ENCODE peak calls at places on chromosomes 16 and 17, in eight cellular contexts. B is heart left ventricle, U is neural progenitor cell, N is WERI-Rb-1, J is spleen, H is aorta, X is keratinocyte, Q is dorsolateral prefrontal cortex. I is an unnamed sample. For H3K27me3, the result is how much of the 10 kb centered on the place peaks cover.

GRCh38 chr16:24538756-24539294 is 541 bp upstream of the RBBP6 start:
- DNase-seq in X (peak), B (no peak), N (no peak), Q (no peak), U (no peak), H (no peak), J (no peak), I (no peak)

GRCh38 chr17:57697891-57698708 is 47.0 kb downstream of the CCDC182 start:
- DNase-seq in U (peak), H (no peak), J (peak), N (no peak), X (no peak), Q (no peak), B (no peak), I (no peak)

GRCh38 chr16:58032710-58033293 is 7.2 kb downstream of the MMP15 start:
- DNase-seq in X (no peak), B (peak), N (peak), Q (peak), J (no peak), U (no peak), H (no peak), I (peak)

GRCh38 chr17:1774390-1775176 is 12.7 kb downstream of the SERPINF1 start:
- DNase-seq in U (no peak), H (no peak), N (no peak), J (no peak), Q (no peak), X (no peak), B (no peak), I (peak)

GRCh38 chr17:57442914-57443571 is 186.7 kb downstream of the MSI2 start:
- DNase-seq in H (peak), N (no peak), J (peak), B (peak), Q (peak), X (peak), U (no peak), I (no peak)

GRCh38 chr16:23504453-23505179 is 5.7 kb downstream of the GGA2 start:
- DNase-seq in B (no peak), H (peak), X (peak), J (peak), U (peak), Q (no peak), N (no peak), I (no peak)

GRCh38 chr17:71200597-71200996 is 920.2 kb upstream of the SOX9 start:
- DNase-seq in J (no peak), B (no peak), N (no peak), H (no peak), X (no peak), U (no peak), Q (no peak), I (no peak)

GRCh38 chr16:17446661-17447060 is 24.1 kb downstream of the XYLT1 start:
- DNase-seq in U (no peak), H (no peak), X (no peak), B (peak), N (no peak), J (no peak), Q (no peak), I (peak)

GRCh38 chr16:19884611-19885455 is at the start of gene GPRC5B:
- DNase-seq in H (peak), J (peak), Q (peak), U (peak), X (no peak), N (peak), B (peak), I (peak)

GRCh38 chr16:53692146-53692545 is 11.5 kb downstream of the RPGRIP1L start:
- DNase-seq in B (no peak), J (no peak), U (peak), Q (no peak), X (no peak), H (no peak), N (no peak), I (peak)

GRCh38 chr16:4316103-4316731 is 350 bp downstream of the GLIS2 start:
- DNase-seq in X (no peak), U (peak), Q (no peak), H (no peak), N (no peak), B (no peak), J (no peak), I (peak)

GRCh38 chr16:68404736-68405345 is 43.5 kb downstream of the SMPD3 start:
- DNase-seq in U (no peak), H (peak), N (no peak), Q (no peak), X (no peak), J (peak), B (no peak), I (no peak)

GRCh38 chr16:89999831-90000574 is 19.3 kb downstream of the DBNDD1 start:
- DNase-seq in H (no peak), B (no peak), X (no peak), N (no peak), J (no peak), Q (no peak), U (no peak), I (peak)

GRCh38 chr16:5505093-5505887 is 407.7 kb upstream of the EEF2KMT start:
- DNase-seq in U (no peak), N (no peak), X (no peak), H (no peak), B (no peak), Q (no peak), J (no peak), I (peak)

GRCh38 chr17:81397314-81398169 is 2.3 kb downstream of the BAHCC1 start:
- DNase-seq in X (no peak), B (no peak), Q (no peak), H (no peak), N (peak), J (no peak), U (peak), I (peak)

GRCh38 chr16:77236063-77236511 is 36.9 kb downstream of the SYCE1L start:
- DNase-seq in H (peak), U (peak), N (peak), J (peak), Q (peak), B (peak), X (no peak), I (peak)

GRCh38 chr17:70517808-70518207 is 348.5 kb downstream of the KCNJ2 start:
- DNase-seq in N (no peak), J (no peak), B (no peak), X (no peak), Q (no peak), H (no peak), U (no peak), I (no peak)

GRCh38 chr17:78882546-78883089 is 20.4 kb downstream of the CEP295NL start:
- DNase-seq in X (no peak), N (peak), B (no peak), H (no peak), U (no peak), J (peak), Q (no peak), I (peak)

GRCh38 chr16:24838554-24839266 is 7.1 kb upstream of the SLC5A11 start:
- DNase-seq in U (no peak), B (no peak), H (no peak), J (no peak), Q (no peak), X (no peak), N (no peak), I (no peak)

GRCh38 chr16:27485126-27485525 is 64.6 kb downstream of the GTF3C1 start:
- DNase-seq in N (no peak), H (peak), X (no peak), B (no peak), J (peak), U (no peak), Q (no peak), I (no peak)

GRCh38 chr17:81285179-81285878 is 9.8 kb downstream of the SLC38A10 start:
- DNase-seq in X (no peak), U (peak), B (peak), J (peak), Q (no peak), H (peak), N (no peak), I (peak)

GRCh38 chr17:2035549-2036490 is 5.9 kb downstream of the DPH1 start:
- DNase-seq in Q (no peak), X (no peak), B (no peak), H (no peak), U (no peak), N (no peak), J (no peak), I (no peak)

GRCh38 chr17:41660221-41660711 is 28.4 kb upstream of the EIF1 start:
- DNase-seq in U (no peak), B (no peak), N (no peak), X (no peak), Q (no peak), J (no peak), H (no peak), I (no peak)

GRCh38 chr16:59848314-59848713 is 1114.2 kb upstream of the GOT2 start:
- DNase-seq in N (no peak), U (no peak), X (no peak), Q (no peak), B (no peak), J (no peak), H (no peak), I (no peak)

GRCh38 chr16:87065781-87066694 is 251.2 kb downstream of the C16orf95 start:
- DNase-seq in J (no peak), H (no peak), B (no peak), U (no peak), N (no peak), Q (no peak), X (no peak), I (no peak)

GRCh38 chr16:12340151-12340733 is 363.7 kb downstream of the SNX29 start:
- DNase-seq in H (no peak), N (peak), Q (no peak), U (peak), B (no peak), J (no peak), X (no peak), I (peak)

GRCh38 chr17:21003007-21003621 is 39.7 kb downstream of the USP22 start:
- DNase-seq in H (no peak), X (no peak), J (peak), Q (no peak), U (no peak), B (no peak), N (no peak), I (no peak)

GRCh38 chr16:77403732-77404131 is 31.1 kb downstream of the ADAMTS18 start:
- DNase-seq in J (no peak), Q (no peak), H (no peak), B (no peak), U (no peak), N (no peak), X (no peak), I (peak)

GRCh38 chr17:55783684-55784245 is 32.9 kb downstream of the PCTP start:
- DNase-seq in X (no peak), H (peak), Q (no peak), B (peak), J (no peak), N (peak), U (no peak), I (no peak)

GRCh38 chr16:22727285-22728166 is 86.4 kb upstream of the HS3ST2 start:
- DNase-seq in Q (no peak), H (no peak), N (no peak), X (no peak), U (no peak), J (no peak), B (no peak), I (no peak)

GRCh38 chr16:13426279-13426678 is 493.7 kb upstream of the ERCC4 start:
- DNase-seq in H (no peak), X (no peak), Q (no peak), U (peak), N (peak), J (no peak), B (no peak), I (peak)

GRCh38 chr17:16352303-16352837 is 899 bp downstream of the CENPV start:
- DNase-seq in X (no peak), J (peak), Q (peak), H (peak), U (peak), B (no peak), N (peak), I (peak)

GRCh38 chr17:44829558-44830358 is at the start of gene GJC1:
- DNase-seq in U (peak), N (peak), B (peak), Q (no peak), H (peak), X (no peak), J (peak), I (peak)

GRCh38 chr17:45022655-45023339 is 28.6 kb downstream of the DCAKD start:
- DNase-seq in U (no peak), J (no peak), N (peak), B (no peak), X (no peak), Q (no peak), H (no peak), I (peak)

GRCh38 chr16:10850478-10850850 is 26.5 kb upstream of the CIITA start:
- DNase-seq in X (no peak), Q (no peak), B (no peak), N (no peak), J (no peak), H (no peak), U (no peak), I (no peak)

DNA sequence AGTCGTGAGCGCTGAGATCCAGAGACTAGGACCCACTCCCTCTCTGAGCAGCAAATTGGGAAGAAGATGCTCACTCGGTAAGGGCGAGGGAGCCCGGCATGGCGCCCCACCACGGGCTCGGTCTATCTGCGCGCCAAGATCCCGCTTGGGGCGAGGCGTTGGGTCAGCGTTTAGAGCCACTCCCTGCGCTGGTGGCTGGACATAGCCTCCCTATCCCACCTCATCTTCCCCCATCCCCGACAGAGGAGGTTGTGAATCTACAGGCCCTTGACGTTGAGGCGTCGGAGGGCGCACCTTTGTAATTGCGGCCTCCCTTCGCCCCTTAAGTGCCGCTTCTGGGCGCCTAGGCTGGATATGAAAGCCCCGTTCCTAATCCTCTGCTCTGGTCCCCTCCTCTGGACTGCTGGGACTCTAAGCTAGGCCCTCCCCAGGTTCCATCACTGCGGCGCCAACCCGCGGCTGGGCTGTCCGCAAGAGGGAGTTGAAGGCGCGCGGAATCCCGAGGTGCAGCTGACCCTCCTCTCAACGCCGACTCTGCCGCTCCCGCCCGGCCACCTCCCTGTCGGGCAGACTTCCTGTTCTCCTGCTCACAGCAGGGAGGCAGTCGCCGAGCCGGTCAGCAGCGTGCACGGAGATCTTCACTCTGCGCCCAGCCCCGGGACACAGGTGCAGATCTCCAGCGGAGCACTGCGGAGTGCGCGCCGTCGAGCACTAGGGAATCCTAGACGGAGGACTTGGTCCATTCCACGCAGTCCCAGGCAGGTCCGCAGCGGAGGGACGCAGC is 16.1 kb upstream of the HOXB9 start:
- DNase-seq in U (peak), H (peak), J (no peak), X (no peak), Q (no peak), N (peak), B (no peak), I (peak)
- H3K27me3 ChIP-seq in U (half or more), H (under half), J (half or more), X (half or more), Q (half or more), N (half or more), B (half or more), I (half or more)

DNA sequence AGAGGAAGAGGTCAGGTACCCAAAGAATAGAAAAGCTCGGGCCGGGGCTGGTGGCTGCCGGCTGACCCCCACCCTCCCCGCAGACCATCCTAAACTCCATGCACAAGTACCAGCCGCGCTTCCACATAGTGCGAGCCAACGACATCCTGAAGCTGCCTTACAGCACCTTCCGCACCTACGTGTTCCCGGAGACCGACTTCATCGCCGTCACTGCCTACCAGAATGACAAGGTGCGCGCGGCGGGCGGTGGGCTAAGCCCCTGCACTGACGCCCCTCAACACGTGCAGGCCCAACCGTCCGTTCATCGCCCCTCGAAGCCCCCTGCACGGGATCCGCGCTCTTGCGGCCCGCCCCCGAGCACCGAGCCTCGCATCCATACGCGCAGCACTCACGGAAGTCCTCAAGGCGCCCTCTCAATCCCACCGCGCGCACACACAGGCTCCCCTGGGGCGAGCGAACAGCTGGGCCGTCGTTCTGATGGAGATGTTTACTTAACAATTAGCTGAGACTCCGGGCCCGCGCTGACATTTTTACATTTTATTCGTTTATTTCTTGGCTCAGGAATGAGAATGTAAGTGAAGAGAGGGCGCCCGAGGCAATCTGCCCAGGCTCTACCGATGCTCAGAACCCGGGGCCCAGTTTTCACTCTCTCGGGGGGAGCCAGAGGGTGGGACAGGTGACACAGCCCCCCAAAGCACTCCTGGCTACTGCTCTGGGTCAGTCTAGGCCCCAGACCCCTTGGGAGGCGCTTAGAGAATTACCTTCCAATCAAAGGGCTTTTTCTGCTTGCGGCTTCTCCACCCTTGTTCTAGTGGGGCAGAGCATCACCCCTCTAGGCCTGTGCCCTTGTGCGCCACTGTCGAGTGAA is 3.6 kb downstream of the TBX2 start:
- DNase-seq in J (peak), H (no peak), B (no peak), N (no peak), X (no peak), U (peak), Q (no peak), I (peak)
- H3K27me3 ChIP-seq in J (half or more), H (under half), B (half or more), N (under half), X (half or more), U (half or more), Q (half or more), I (half or more)

GRCh38 chr17:50209472-50210248 is 8.2 kb upstream of the COL1A1 start:
- DNase-seq in Q (no peak), U (peak), H (peak), N (peak), B (peak), J (no peak), X (no peak), I (peak)
- H3K27me3 ChIP-seq in Q (under half), U (under half), H (under half), N (under half), B (under half), J (half or more), X (under half), I (under half)

GRCh38 chr17:4584125-4584834 is at the start of gene SMTNL2:
- DNase-seq in N (peak), U (peak), Q (no peak), B (peak), J (peak), H (peak), X (no peak), I (peak)
- H3K27me3 ChIP-seq in N (under half), U (under half), Q (under half), B (under half), J (half or more), H (under half), X (half or more), I (under half)

I was measured in H7.